ENCODE peak calls at places on chromosome 13, in six cellular contexts. W is dorsolateral prefrontal cortex, Q is neural progenitor cell, Z is mammary epithelial cell, P is breast epithelium, S is ovary. X is an unnamed sample.

GRCh38 chr13:30607908-30608307 is 9.8 kb upstream of the USPL1 start:
- DNase-seq in Z (peak), Q (no peak), P (no peak), S (no peak), W (no peak), X (no peak)

GRCh38 chr13:37360556-37360955 is 238.0 kb downstream of the POSTN start:
- DNase-seq in S (no peak), W (no peak), P (no peak), Z (no peak), Q (no peak), X (no peak)

GRCh38 chr13:46345400-46345799 is 41.7 kb downstream of the RUBCNL start:
- DNase-seq in Q (no peak), S (no peak), Z (no peak), W (no peak), P (no peak), X (no peak)

GRCh38 chr13:94683426-94683825 is 28.9 kb downstream of the SOX21 start:
- DNase-seq in Z (no peak), W (no peak), Q (no peak), P (no peak), S (no peak), X (no peak)

GRCh38 chr13:30443957-30444404 is 21.7 kb downstream of the UBE2L5 start:
- DNase-seq in W (no peak), P (no peak), Z (no peak), Q (no peak), S (no peak), X (no peak)

GRCh38 chr13:44434441-44435141 is 61.0 kb downstream of the SERP2 start:
- DNase-seq in P (no peak), Z (no peak), Q (no peak), S (peak), W (no peak), X (no peak)

GRCh38 chr13:32535140-32535539 is 3.5 kb downstream of the N4BP2L2 start:
- DNase-seq in P (no peak), Z (no peak), W (no peak), S (no peak), Q (no peak), X (no peak)

GRCh38 chr13:32309812-32310706 is 5.1 kb downstream of the ZAR1L start:
- DNase-seq in S (no peak), Z (peak), P (no peak), W (no peak), Q (peak), X (no peak)

GRCh38 chr13:36475468-36475867 is 43.2 kb downstream of the CCNA1 start:
- DNase-seq in Q (peak), P (no peak), Z (peak), W (no peak), S (no peak), X (no peak)

GRCh38 chr13:25324100-25324499 is 22.7 kb downstream of the NUP58 start:
- DNase-seq in S (no peak), Z (no peak), W (no peak), P (no peak), Q (no peak), X (no peak)

GRCh38 chr13:99656092-99656745 is 154.9 kb downstream of the TM9SF2 start:
- DNase-seq in P (peak), W (peak), S (peak), Z (peak), Q (peak), X (no peak)

GRCh38 chr13:50999641-51000040 is 90.0 kb downstream of the RNASEH2B start:
- DNase-seq in S (no peak), W (no peak), Z (no peak), Q (no peak), P (no peak), X (no peak)

GRCh38 chr13:41952749-41953148 is 8.2 kb downstream of the VWA8 start:
- DNase-seq in Z (no peak), Q (no peak), P (no peak), W (no peak), S (no peak), X (no peak)

GRCh38 chr13:102903659-102904407 is 58.0 kb downstream of the ERCC5 start:
- DNase-seq in Z (peak), P (no peak), W (no peak), Q (peak), S (no peak), X (no peak)

GRCh38 chr13:42798118-42798517 is 16.7 kb downstream of the FAM216B start:
- DNase-seq in Q (no peak), P (no peak), S (no peak), Z (no peak), W (no peak), X (no peak)

GRCh38 chr13:79245937-79246574 is 160.0 kb downstream of the RBM26 start:
- DNase-seq in W (no peak), P (no peak), Z (no peak), Q (no peak), S (no peak), X (no peak)

GRCh38 chr13:96993660-96994029 is 631 bp downstream of the OXGR1 start:
- DNase-seq in Q (peak), Z (no peak), S (no peak), W (no peak), P (no peak), X (no peak)

GRCh38 chr13:83325454-83325853 is 556.8 kb downstream of the SLITRK1 start:
- DNase-seq in S (no peak), P (no peak), W (no peak), Z (peak), Q (no peak), X (no peak)

GRCh38 chr13:44232729-44233128 is 140.9 kb upstream of the SERP2 start:
- DNase-seq in W (no peak), S (no peak), Q (no peak), P (no peak), Z (no peak), X (no peak)

GRCh38 chr13:91398413-91399188 is at the start of gene GPC5:
- DNase-seq in Z (peak), P (peak), S (peak), Q (peak), W (peak), X (no peak)

GRCh38 chr13:21176195-21176981 is at the start of the genes MRPL57 and SKA3:
- DNase-seq in W (peak), Z (peak), S (peak), P (peak), Q (peak), X (no peak)
- TF ChIP-seq CTCF in W (peak), Z (no peak), S (peak), P (peak), Q (no peak), X (peak)

DNA sequence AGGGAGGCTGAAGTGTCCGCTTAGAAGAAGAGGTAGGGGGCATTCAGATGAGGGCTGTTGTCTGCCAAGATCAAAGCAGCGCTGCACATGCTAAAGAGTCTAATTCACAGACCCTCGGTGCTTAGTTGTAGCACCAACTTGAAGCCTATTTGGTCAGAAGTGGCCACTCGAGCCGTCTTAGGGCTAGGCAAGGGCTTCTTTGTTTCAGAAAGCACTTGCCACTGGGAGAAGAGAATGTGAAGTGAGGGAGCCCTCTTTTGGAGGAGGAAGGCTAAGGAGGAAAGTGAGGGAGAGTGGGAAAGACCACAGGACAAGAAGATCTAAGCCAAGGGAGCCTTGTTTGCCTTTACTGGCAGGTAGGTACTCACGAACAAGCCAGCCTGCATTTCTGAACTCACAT is 313.4 kb upstream of the TMTC4 start:
- DNase-seq in W (no peak), P (no peak), Z (no peak), Q (peak), S (no peak), X (no peak)
- TF ChIP-seq CTCF in W (peak), P (no peak), Z (no peak), Q (peak), S (no peak), X (no peak)

DNA sequence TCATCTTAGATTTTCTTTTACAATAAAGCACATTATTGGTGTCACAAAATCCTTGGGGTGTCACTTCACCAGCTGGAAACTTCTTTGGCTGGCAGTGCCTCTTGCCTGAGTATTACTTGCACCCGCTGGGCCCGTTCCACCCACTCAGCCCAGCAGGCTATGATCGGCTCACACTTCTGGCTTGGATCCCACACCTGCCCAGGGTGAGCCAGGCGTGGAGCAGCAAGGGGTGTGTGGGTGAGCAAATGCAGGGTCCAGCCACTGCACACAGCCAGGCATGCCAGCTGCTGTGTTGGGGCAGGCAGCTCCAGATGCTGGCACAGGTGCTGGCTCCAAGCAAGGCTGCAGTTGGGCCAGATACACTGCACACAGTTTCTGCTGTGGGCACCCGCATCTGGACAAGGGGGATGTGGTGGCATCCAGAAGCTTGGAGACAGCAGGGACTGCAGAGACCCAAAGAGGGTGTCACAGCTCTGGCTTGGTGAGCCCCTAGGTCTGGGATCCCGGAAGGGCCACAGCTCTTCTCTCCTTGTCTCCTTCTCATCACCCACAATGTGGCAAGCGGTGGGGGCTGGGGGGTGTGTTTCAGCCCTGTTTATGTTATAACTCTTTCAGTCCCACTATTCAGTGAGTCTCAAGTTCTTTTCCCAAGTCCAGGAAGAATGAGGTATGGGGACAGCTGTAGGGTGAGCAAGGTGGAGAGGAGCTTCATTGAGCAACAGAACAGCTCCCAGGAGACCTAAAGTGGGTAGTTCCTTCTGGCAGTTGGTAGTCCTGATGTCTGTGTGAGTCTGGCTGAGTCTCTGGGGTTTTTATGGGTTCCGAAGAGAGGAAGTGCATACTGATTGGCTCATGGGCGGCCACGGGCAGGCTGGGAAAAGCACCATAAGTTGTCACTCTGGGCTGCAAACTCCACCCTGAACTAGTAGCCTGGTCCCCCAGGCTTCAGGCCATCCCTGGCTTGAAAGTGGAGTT is 25.3 kb upstream of the TBC1D4 start:
- DNase-seq in Q (no peak), W (no peak), Z (no peak), P (no peak), S (no peak), X (no peak)
- TF ChIP-seq CTCF in Q (no peak), W (no peak), Z (no peak), P (no peak), S (no peak), X (no peak)

GRCh38 chr13:111372651-111373425 is 52.4 kb downstream of the TEX29 start:
- DNase-seq in W (no peak), P (no peak), Q (no peak), S (no peak), Z (no peak), X (peak)
- TF ChIP-seq CTCF in W (no peak), P (no peak), Q (no peak), S (no peak), Z (no peak), X (no peak)

DNA sequence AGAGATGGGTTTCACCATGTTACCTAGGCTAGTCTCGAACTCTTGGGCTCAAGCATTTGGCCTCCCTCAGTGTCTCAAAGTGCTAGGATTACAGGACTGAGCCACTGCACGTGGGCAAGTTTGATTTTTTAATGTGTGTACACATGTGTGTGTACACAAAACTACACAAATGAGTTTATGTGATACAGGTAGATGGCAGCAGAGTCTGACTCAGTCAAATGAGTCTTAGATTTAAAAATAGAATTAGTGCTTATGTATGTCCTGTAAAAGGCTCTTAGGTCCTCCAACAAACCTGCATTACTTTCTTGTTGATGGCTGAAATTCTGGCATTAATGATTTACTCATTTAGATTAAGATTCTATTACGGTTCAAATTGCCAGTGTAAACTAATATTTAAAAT is 293.7 kb downstream of the PCDH17 start:
- DNase-seq in Q (no peak), Z (no peak), P (no peak), W (no peak), S (no peak), X (no peak)
- TF ChIP-seq CTCF in Q (no peak), Z (no peak), P (no peak), W (no peak), S (no peak), X (no peak)

DNA sequence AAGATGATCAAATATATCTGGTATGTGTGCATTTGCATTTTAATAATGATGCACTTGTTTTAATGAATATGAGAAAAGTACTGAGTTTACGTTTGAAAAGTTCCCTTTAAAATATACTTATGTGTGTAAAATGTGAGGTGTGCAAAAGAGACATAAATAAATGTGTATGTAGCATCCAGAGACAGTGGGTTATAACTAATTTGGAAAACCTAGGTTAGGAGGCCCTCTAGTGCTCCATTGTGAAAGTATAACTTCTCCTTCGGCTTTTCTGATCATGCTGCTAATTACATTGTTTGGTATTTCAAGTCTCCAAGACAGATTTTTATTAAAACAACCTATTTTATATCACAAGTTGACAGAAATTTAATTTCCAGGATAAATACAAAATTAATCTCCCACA is 30.1 kb downstream of the SCEL start:
- DNase-seq in W (no peak), Z (peak), Q (peak), P (no peak), S (no peak), X (no peak)
- TF ChIP-seq CTCF in W (peak), Z (peak), Q (peak), P (no peak), S (no peak), X (no peak)